ENCODE peak calls at places on chromosomes 6 and 20, in four cellular contexts. T is GM23338, K is HCT116, I is A549. X is an unnamed sample.

GRCh38 chr6:167683028-167683862 is 143.5 kb upstream of the AFDN start:
- DNase-seq in T (no peak), I (peak), K (peak), X (no peak)

GRCh38 chr20:39823239-39823638 is 861.1 kb downstream of the DHX35 start:
- DNase-seq in K (no peak), T (no peak), I (no peak), X (no peak)

GRCh38 chr6:2157441-2158127 is 87.8 kb downstream of the GMDS start:
- DNase-seq in K (peak), T (no peak), I (no peak), X (no peak)

GRCh38 chr20:46990017-46990810 is 95.6 kb downstream of the EYA2 start:
- DNase-seq in T (no peak), K (no peak), I (no peak), X (no peak)

GRCh38 chr6:95923518-95923917 is 92.3 kb upstream of the FUT9 start:
- DNase-seq in T (peak), K (peak), I (no peak), X (peak)

GRCh38 chr6:48535569-48535968 is 424.6 kb upstream of the PTCHD4 start:
- DNase-seq in K (no peak), I (no peak), T (peak), X (no peak)

GRCh38 chr6:95203153-95203754 is 374.1 kb upstream of the MANEA start:
- DNase-seq in K (peak), T (peak), I (no peak), X (no peak)

GRCh38 chr20:8315639-8316573 is 183.8 kb downstream of the PLCB1 start:
- DNase-seq in K (no peak), T (no peak), I (no peak), X (no peak)

GRCh38 chr20:709421-709820 is 33.8 kb upstream of the SCRT2 start:
- DNase-seq in K (no peak), T (no peak), I (no peak), X (no peak)

GRCh38 chr20:6641012-6641411 is 126.5 kb upstream of the BMP2 start:
- DNase-seq in K (no peak), I (no peak), T (no peak), X (no peak)

GRCh38 chr20:39067526-39068216 is 105.5 kb downstream of the DHX35 start:
- DNase-seq in K (no peak), I (no peak), T (no peak), X (no peak)

GRCh38 chr6:71852951-71853350 is 33.4 kb upstream of the RIMS1 start:
- DNase-seq in I (no peak), T (peak), K (no peak), X (no peak)

GRCh38 chr6:110537208-110538123 is 61.1 kb upstream of the SLC22A16 start:
- DNase-seq in I (peak), K (peak), T (no peak), X (no peak)

GRCh38 chr6:28922841-28923317 is 906 bp downstream of the TRIM27 start:
- DNase-seq in T (peak), I (no peak), K (no peak), X (peak)

GRCh38 chr6:2447318-2447717 is 201.9 kb upstream of the GMDS start:
- DNase-seq in T (no peak), I (no peak), K (no peak), X (no peak)

GRCh38 chr20:9945406-9945805 is 89.4 kb upstream of the ANKEF1 start:
- DNase-seq in T (no peak), K (peak), I (no peak), X (no peak)

GRCh38 chr6:2245954-2246863 is 804 bp upstream of the GMDS start:
- DNase-seq in K (peak), I (peak), T (peak), X (peak)

GRCh38 chr6:149196091-149196490 is 121.4 kb upstream of the TAB2 start:
- DNase-seq in T (no peak), I (no peak), K (no peak), X (no peak)

GRCh38 chr6:72461144-72461543 is 160.7 kb upstream of the KCNQ5 start:
- DNase-seq in K (no peak), T (peak), I (no peak), X (no peak)

GRCh38 chr20:18031888-18032509 is 25.7 kb downstream of the OVOL2 start:
- DNase-seq in T (no peak), K (no peak), I (no peak), X (no peak)

GRCh38 chr6:161257778-161258457 is 15.9 kb downstream of the AGPAT4 start:
- DNase-seq in I (peak), T (no peak), K (no peak), X (no peak)
- TF ChIP-seq REST in I (no peak), T (no peak), K (no peak), X (no peak)

GRCh38 chr6:26553739-26554668 is 15.8 kb downstream of the HMGN4 start:
- DNase-seq in I (no peak), T (peak), K (peak), X (peak)

GRCh38 chr6:26552640-26553189 is 14.5 kb downstream of the HMGN4 start:
- DNase-seq in I (no peak), K (no peak), T (no peak), X (no peak)

GRCh38 chr6:26552205-26552604 is 14.0 kb downstream of the HMGN4 start:
- DNase-seq in I (no peak), K (no peak), T (no peak), X (no peak)

GRCh38 chr6:26553264-26553738 is 15.1 kb downstream of the HMGN4 start:
- DNase-seq in T (peak), I (no peak), K (peak), X (no peak)

GRCh38 chr6:26550250-26550993 is 12.3 kb downstream of the HMGN4 start:
- DNase-seq in K (no peak), T (peak), I (no peak), X (no peak)
- TF ChIP-seq CTCF in K (no peak), T (no peak), I (no peak), X (no peak)

DNA sequence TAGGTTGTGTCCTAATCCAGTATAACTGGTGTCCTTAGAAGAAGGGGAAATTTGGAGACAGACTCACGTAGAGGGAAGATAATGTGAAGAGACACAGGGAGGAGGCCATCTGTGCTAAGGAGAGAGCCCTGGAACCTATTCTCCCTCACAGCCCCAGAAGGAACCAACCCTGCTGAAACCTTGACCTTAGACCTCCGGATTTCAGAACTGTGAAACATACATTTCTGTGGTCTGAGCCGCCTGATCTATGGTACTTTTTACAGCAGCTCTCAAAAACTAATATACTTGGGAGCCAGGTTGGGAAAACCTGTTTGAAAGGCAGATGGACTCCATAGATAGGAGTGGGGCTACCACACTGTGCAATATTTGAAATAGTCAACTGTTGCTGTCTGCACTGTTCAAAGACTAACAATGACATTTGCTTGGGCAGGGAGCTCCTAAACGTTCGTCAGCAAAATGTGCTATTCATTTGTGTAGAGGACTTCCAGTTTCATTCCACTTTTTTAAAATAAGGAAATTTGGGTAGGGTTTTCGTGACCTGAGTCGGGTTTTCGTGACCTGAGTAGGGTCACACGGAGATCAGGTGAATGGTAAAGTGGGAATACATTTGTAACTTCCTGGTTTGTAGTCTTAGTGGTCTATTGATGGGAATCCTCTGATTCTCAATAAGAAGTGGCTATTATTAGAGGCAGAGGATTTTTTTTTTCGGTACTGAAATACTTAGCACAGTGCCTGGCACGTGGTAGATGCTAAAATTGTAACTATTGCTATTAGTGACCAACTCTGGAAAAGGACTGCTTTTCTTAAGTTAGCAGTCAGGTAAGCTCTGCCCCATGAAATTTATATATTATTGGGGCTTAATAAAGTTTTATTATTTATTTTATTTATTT is 11.4 kb downstream of the TAGAP start:
- DNase-seq in K (no peak), I (no peak), T (no peak), X (peak)
- TF ChIP-seq REST in K (no peak), I (no peak), T (no peak), X (no peak)

DNA sequence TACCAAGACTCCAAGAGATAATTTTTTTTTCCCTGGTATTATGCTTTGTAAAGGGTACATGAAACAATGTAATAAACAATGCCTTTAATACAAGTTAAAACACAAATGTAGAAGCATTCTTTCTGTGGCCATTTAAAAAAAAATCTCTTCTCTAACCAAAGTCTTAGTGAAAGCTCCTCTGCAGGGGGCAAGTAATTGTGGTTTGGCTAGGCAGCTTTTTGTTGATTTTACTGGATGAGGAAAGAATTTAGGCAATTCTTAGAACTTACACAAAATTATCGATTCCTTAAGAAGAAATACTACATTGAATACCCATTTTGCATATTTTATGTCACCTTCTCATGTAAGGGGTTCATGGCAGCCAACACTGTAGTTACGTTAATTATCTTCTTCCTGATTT is 12.4 kb downstream of the TFB1M start:
- DNase-seq in I (no peak), T (peak), K (no peak), X (no peak)
- TF ChIP-seq CTCF in I (no peak), T (no peak), K (no peak), X (no peak)

GRCh38 chr20:32537657-32538525 is 47.2 kb downstream of the NOL4L start:
- DNase-seq in I (no peak), K (no peak), T (peak), X (no peak)

GRCh38 chr20:32534661-32535240 is 50.4 kb downstream of the NOL4L start:
- DNase-seq in T (peak), K (no peak), I (no peak), X (no peak)

GRCh38 chr20:32535316-32535952 is 49.7 kb downstream of the NOL4L start:
- DNase-seq in K (no peak), I (no peak), T (no peak), X (no peak)

GRCh38 chr20:32536861-32537656 is 48.1 kb downstream of the NOL4L start:
- DNase-seq in T (peak), I (no peak), K (no peak), X (no peak)

GRCh38 chr20:32535953-32536823 is 48.9 kb downstream of the NOL4L start:
- DNase-seq in T (peak), I (peak), K (peak), X (peak)
- TF ChIP-seq REST in T (no peak), I (no peak), K (no peak), X (no peak)

GRCh38 chr6:4395386-4395785 is 260.0 kb upstream of the ECI2 start:
- DNase-seq in K (no peak), T (no peak), I (no peak), X (no peak)

GRCh38 chr6:4397307-4397706 is 261.9 kb upstream of the ECI2 start:
- DNase-seq in K (no peak), T (no peak), I (no peak), X (no peak)

GRCh38 chr6:4394786-4395185 is 259.4 kb upstream of the ECI2 start:
- DNase-seq in K (no peak), I (no peak), T (no peak), X (peak)

GRCh38 chr6:4398806-4399205 is 263.4 kb upstream of the ECI2 start:
- DNase-seq in T (no peak), I (no peak), K (no peak), X (no peak)

GRCh38 chr6:4396032-4396431 is 260.7 kb upstream of the ECI2 start:
- DNase-seq in I (no peak), K (no peak), T (peak), X (no peak)
- TF ChIP-seq CTCF in I (no peak), K (no peak), T (peak), X (no peak)

GRCh38 chr6:170038251-170038650 is 252.6 kb downstream of the DLL1 start:
- DNase-seq in I (no peak), T (no peak), K (no peak), X (no peak)
- TF ChIP-seq REST in I (no peak), T (no peak), K (no peak), X (no peak)

GRCh38 chr6:40346241-40346640 is 240.9 kb downstream of the LRFN2 start:
- DNase-seq in K (no peak), T (no peak), I (no peak), X (no peak)

GRCh38 chr6:40348591-40348990 is 238.6 kb downstream of the LRFN2 start:
- DNase-seq in I (no peak), K (no peak), T (no peak), X (no peak)

GRCh38 chr6:40349092-40349491 is 238.1 kb downstream of the LRFN2 start:
- DNase-seq in T (no peak), I (no peak), K (no peak), X (no peak)

GRCh38 chr6:40349566-40350192 is 237.5 kb downstream of the LRFN2 start:
- DNase-seq in K (no peak), I (no peak), T (no peak), X (no peak)

GRCh38 chr6:40347571-40348011 is 239.6 kb downstream of the LRFN2 start:
- DNase-seq in K (no peak), T (peak), I (no peak), X (no peak)
- TF ChIP-seq CTCF in K (no peak), T (no peak), I (no peak), X (no peak)